ENCODE peak calls at places on chromosomes 5 and 9, in seven cellular contexts. I is H1, M is HCT116, A is SK-N-SH, V is T47D, O is K562, G is HepG2. U is an unnamed sample.

GRCh38 chr9:27303219-27303618 is 6.3 kb upstream of the EQTN start:
- DNase-seq in G (no peak), O (peak), I (no peak), V (no peak), M (no peak), A (peak), U (no peak)

GRCh38 chr5:154267516-154267915 is 77.0 kb downstream of the GALNT10 start:
- DNase-seq in I (no peak), O (no peak), V (no peak), M (no peak), G (no peak), A (no peak), U (no peak)

GRCh38 chr9:4665357-4665756 is 923 bp downstream of the SPATA6L start:
- DNase-seq in O (no peak), M (no peak), G (no peak), I (no peak), A (peak), V (no peak), U (no peak)

GRCh38 chr9:123763910-123764588 is 165.9 kb downstream of the DENND1A start:
- DNase-seq in O (no peak), A (no peak), G (no peak), I (no peak), M (no peak), V (no peak), U (no peak)

GRCh38 chr5:45399041-45399440 is 297.1 kb downstream of the HCN1 start:
- DNase-seq in A (no peak), I (no peak), M (no peak), O (no peak), G (no peak), V (no peak), U (no peak)

GRCh38 chr5:168649306-168649705 is 70.1 kb upstream of the PANK3 start:
- DNase-seq in M (no peak), G (no peak), V (no peak), I (no peak), O (no peak), A (no peak), U (no peak)

GRCh38 chr9:3268260-3268659 is 257.5 kb downstream of the RFX3 start:
- DNase-seq in V (no peak), O (no peak), M (no peak), A (no peak), I (no peak), G (no peak), U (no peak)

GRCh38 chr5:59583151-59583809 is 310.2 kb downstream of the PDE4D start:
- DNase-seq in O (no peak), I (no peak), V (no peak), G (no peak), M (no peak), A (no peak), U (no peak)

GRCh38 chr5:125874717-125875116 is 548.5 kb upstream of the GRAMD2B start:
- DNase-seq in O (no peak), A (no peak), M (no peak), G (no peak), V (no peak), I (no peak), U (no peak)

GRCh38 chr5:168822745-168823281 is 243.6 kb upstream of the PANK3 start:
- DNase-seq in V (no peak), M (no peak), I (no peak), G (no peak), O (no peak), A (no peak), U (peak)

GRCh38 chr9:121321039-121321503 is 49.0 kb downstream of the STOM start:
- DNase-seq in M (no peak), G (no peak), V (no peak), A (no peak), O (no peak), I (no peak), U (no peak)

GRCh38 chr5:81525690-81526089 is 131.8 kb upstream of the ACOT12 start:
- DNase-seq in V (no peak), M (no peak), G (no peak), O (no peak), I (no peak), A (no peak), U (no peak)

GRCh38 chr9:128393171-128393761 is 22.1 kb downstream of the URM1 start:
- DNase-seq in I (no peak), M (no peak), A (peak), G (no peak), V (no peak), O (no peak), U (no peak)

GRCh38 chr5:77924081-77924480 is 147.9 kb upstream of the TBCA start:
- DNase-seq in O (no peak), G (no peak), I (no peak), A (no peak), V (no peak), M (no peak), U (no peak)

GRCh38 chr5:104189909-104190308 is 627.3 kb upstream of the NUDT12 start:
- DNase-seq in O (peak), G (peak), V (no peak), I (no peak), M (no peak), A (peak), U (no peak)

GRCh38 chr5:72537166-72537565 is 30.0 kb upstream of the ZNF366 start:
- DNase-seq in A (no peak), G (no peak), M (no peak), V (no peak), O (no peak), I (no peak), U (no peak)

GRCh38 chr5:132457371-132458225 is 33.0 kb downstream of the IRF1 start:
- DNase-seq in G (peak), I (no peak), O (no peak), V (no peak), M (no peak), A (no peak), U (no peak)

GRCh38 chr5:145218019-145218418 is 617.1 kb downstream of the PRELID2 start:
- DNase-seq in I (no peak), V (no peak), O (no peak), G (no peak), M (no peak), A (no peak), U (no peak)

GRCh38 chr9:127049044-127049443 is 73.4 kb downstream of the ANGPTL2 start:
- DNase-seq in A (no peak), O (no peak), M (no peak), V (no peak), G (no peak), I (no peak), U (peak)

GRCh38 chr5:119476341-119476740 is 24.0 kb downstream of the HSD17B4 start:
- DNase-seq in A (no peak), O (no peak), G (no peak), V (no peak), M (no peak), I (no peak), U (no peak)

GRCh38 chr5:140926903-140927573 is 939 bp downstream of the PCDHAC1 start:
- DNase-seq in A (no peak), I (no peak), G (no peak), M (no peak), O (no peak), V (no peak), U (no peak)

GRCh38 chr9:137114613-137115393 is at the start of gene DPP7:
- DNase-seq in A (peak), G (no peak), I (no peak), O (peak), M (no peak), V (peak), U (no peak)

GRCh38 chr5:122846051-122846567 is 696 bp downstream of the SNX24 start:
- DNase-seq in M (no peak), I (no peak), V (peak), O (no peak), G (peak), A (peak), U (no peak)

GRCh38 chr9:114366334-114367128 is 21.3 kb downstream of the AKNA start:
- DNase-seq in V (no peak), O (no peak), G (no peak), I (no peak), M (no peak), A (no peak), U (no peak)

GRCh38 chr9:111744363-111744762 is 50.4 kb downstream of the SHOC1 start:
- DNase-seq in O (no peak), G (no peak), V (no peak), A (no peak), M (no peak), I (no peak), U (no peak)

GRCh38 chr5:137075163-137075970 is 423.8 kb downstream of the SPOCK1 start:
- DNase-seq in I (peak), M (peak), G (peak), O (peak), V (peak), A (peak), U (no peak)
- TF ChIP-seq JUND in I (no peak), M (no peak), G (no peak), O (no peak), V (no peak), A (no peak), U (no peak)

GRCh38 chr9:91395553-91396470 is 27.8 kb downstream of the NFIL3 start:
- DNase-seq in A (no peak), M (no peak), G (no peak), V (no peak), I (no peak), O (no peak), U (peak)
- TF ChIP-seq JUND in A (peak), M (peak), G (no peak), V (no peak), I (no peak), O (no peak), U (peak)

DNA sequence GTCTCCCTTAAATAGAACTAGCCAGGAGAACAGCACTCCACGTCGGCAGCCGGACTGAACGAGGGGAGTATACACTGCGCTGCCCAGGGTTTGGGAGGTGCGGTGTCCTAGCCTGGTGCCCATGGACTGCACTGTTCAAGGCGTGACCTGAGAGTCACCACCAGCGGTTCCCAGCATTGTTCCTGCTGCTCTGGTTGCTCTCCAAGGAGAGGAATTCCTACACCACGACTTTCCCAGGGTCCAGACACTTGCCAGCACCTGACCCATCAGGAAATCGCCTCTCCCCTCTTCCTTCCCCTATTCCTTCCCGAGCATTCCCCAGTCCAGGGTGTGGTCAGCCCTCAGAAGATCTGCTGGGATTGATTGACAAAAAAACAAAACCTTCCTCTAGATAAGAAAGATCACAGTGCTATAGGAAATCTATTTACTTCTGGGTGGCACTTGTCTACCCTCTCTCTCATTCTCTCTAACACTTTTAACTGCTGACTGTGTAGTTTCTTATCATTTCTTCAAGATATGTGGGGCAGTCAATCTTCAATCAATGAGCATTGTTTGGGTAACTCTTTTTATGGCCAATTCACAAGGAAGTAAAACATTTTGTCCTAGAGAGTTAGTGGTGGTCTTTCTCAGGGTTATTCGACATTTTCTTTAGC is 297.8 kb upstream of the ACTBL2 start:
- DNase-seq in O (no peak), I (no peak), V (no peak), G (no peak), M (no peak), A (no peak), U (no peak)
- TF ChIP-seq JUND in O (no peak), I (no peak), V (no peak), G (no peak), M (no peak), A (no peak), U (no peak)

GRCh38 chr5:107470007-107470582 is 200.6 kb downstream of the EFNA5 start:
- DNase-seq in V (no peak), I (no peak), A (no peak), M (no peak), O (no peak), G (no peak), U (no peak)
- TF ChIP-seq JUND in V (no peak), I (no peak), A (no peak), M (no peak), O (no peak), G (no peak), U (no peak)

GRCh38 chr9:135224921-135225541 is 137.6 kb downstream of the OLFM1 start:
- DNase-seq in G (no peak), V (no peak), I (no peak), A (peak), O (no peak), M (no peak), U (no peak)
- TF ChIP-seq JUND in G (no peak), V (no peak), I (no peak), A (no peak), O (no peak), M (no peak), U (no peak)

GRCh38 chr5:22605473-22605872 is 247.7 kb downstream of the CDH12 start:
- DNase-seq in V (no peak), M (no peak), O (no peak), I (no peak), G (no peak), A (no peak), U (no peak)

GRCh38 chr5:22604711-22605110 is 248.4 kb downstream of the CDH12 start:
- DNase-seq in G (no peak), O (no peak), I (no peak), A (no peak), V (no peak), M (no peak), U (no peak)
- TF ChIP-seq JUND in G (no peak), O (no peak), I (no peak), A (no peak), V (no peak), M (no peak), U (no peak)

GRCh38 chr9:526904-527591 is 312.4 kb downstream of the DOCK8 start:
- DNase-seq in A (no peak), G (no peak), V (no peak), O (no peak), I (no peak), M (no peak), U (no peak)
- TF ChIP-seq JUND in A (no peak), G (no peak), V (no peak), O (no peak), I (no peak), M (no peak), U (no peak)

GRCh38 chr5:75468593-75468992 is 42.8 kb downstream of the CERT1 start:
- DNase-seq in I (no peak), M (no peak), O (no peak), A (no peak), G (peak), V (no peak), U (no peak)

GRCh38 chr5:75463726-75464125 is 47.7 kb downstream of the CERT1 start:
- DNase-seq in I (no peak), A (no peak), M (no peak), O (no peak), V (no peak), G (no peak), U (no peak)

GRCh38 chr5:75466317-75466716 is 45.1 kb downstream of the CERT1 start:
- DNase-seq in M (no peak), G (no peak), O (no peak), A (no peak), V (no peak), I (no peak), U (no peak)

GRCh38 chr5:75469017-75469416 is 42.4 kb downstream of the CERT1 start:
- DNase-seq in M (no peak), A (no peak), I (no peak), O (no peak), V (no peak), G (no peak), U (no peak)

GRCh38 chr5:75465480-75465879 is 45.9 kb downstream of the CERT1 start:
- DNase-seq in A (no peak), M (no peak), G (no peak), I (no peak), V (no peak), O (no peak), U (no peak)
- TF ChIP-seq JUND in A (no peak), M (no peak), G (no peak), I (no peak), V (no peak), O (no peak), U (no peak)